ENCODE peak calls at places on chromosomes 2 and 18, in five cellular contexts. Y is neural progenitor cell, O is fibroblast of pulmonary artery, A is tibial artery, Q is BJ. C is an unnamed sample.

GRCh38 chr2:72952961-72953360 is 35.6 kb downstream of the EMX1 start:
- DNase-seq in Y (no peak), O (no peak), A (no peak), Q (no peak), C (no peak)

GRCh38 chr2:39567507-39567906 is 98.2 kb upstream of the TMEM178A start:
- DNase-seq in Y (no peak), O (peak; percentile 46), A (no peak), Q (no peak), C (no peak)

GRCh38 chr2:110101280-110101844 is 14.3 kb downstream of the MALL start:
- DNase-seq in Y (no peak), O (peak; percentile 100), A (peak; percentile 98), Q (peak; percentile 98), C (peak; percentile 99)

GRCh38 chr2:69437751-69438154 is 518 bp upstream of the NFU1 start:
- DNase-seq in Y (no peak), O (no peak), A (peak; percentile 69), Q (no peak), C (no peak)

GRCh38 chr2:164671664-164672396 is 50.5 kb upstream of the GRB14 start:
- DNase-seq in Y (no peak), O (peak; percentile 8), A (no peak), Q (no peak), C (no peak)

GRCh38 chr2:54052825-54053718 is 62.3 kb upstream of the ACYP2 start:
- DNase-seq in Y (peak; percentile 15), O (no peak), A (no peak), Q (no peak), C (no peak)

GRCh38 chr2:187500585-187501359 is 52.7 kb upstream of the CALCRL start:
- DNase-seq in Y (peak; percentile 43), O (peak; percentile 69), A (no peak), Q (no peak), C (no peak)

GRCh38 chr2:151315381-151315903 is 26.0 kb upstream of the NMI start:
- DNase-seq in Y (peak; percentile 53), O (peak; percentile 70), A (peak; percentile 26), Q (no peak), C (no peak)

GRCh38 chr2:100819365-100820345 is at the start of gene NPAS2:
- DNase-seq in Y (peak; percentile 82), O (peak; percentile 74), A (no peak), Q (no peak), C (no peak)

GRCh38 chr2:143504397-143504796 is 375.2 kb downstream of the ARHGAP15 start:
- DNase-seq in Y (no peak), O (no peak), A (no peak), Q (no peak), C (no peak)

GRCh38 chr2:37985333-37985732 is 60.2 kb downstream of the RMDN2 start:
- DNase-seq in Y (no peak), O (peak; percentile 53), A (no peak), Q (peak; percentile 6), C (no peak)

GRCh38 chr2:233354971-233355574 is 779 bp downstream of the DGKD start:
- DNase-seq in Y (peak; percentile 31), O (peak; percentile 24), A (no peak), Q (no peak), C (no peak)

GRCh38 chr2:166088634-166089033 is 39.2 kb downstream of the SCN1A start:
- DNase-seq in Y (no peak), O (peak; percentile 98), A (no peak), Q (no peak), C (no peak)

GRCh38 chr2:100482741-100483140 is 12.5 kb downstream of the NMS start:
- DNase-seq in Y (peak; percentile 8), O (peak; percentile 1), A (no peak), Q (no peak), C (no peak)

GRCh38 chr2:86367501-86367778 is 30.0 kb upstream of the REEP1 start:
- DNase-seq in Y (no peak), O (no peak), A (no peak), Q (no peak), C (no peak)

GRCh38 chr18:73366713-73367112 is 498.9 kb upstream of the NETO1 start:
- DNase-seq in Y (no peak), O (no peak), A (no peak), Q (no peak), C (no peak)

GRCh38 chr2:233426619-233427342 is 72.5 kb downstream of the DGKD start:
- DNase-seq in Y (no peak), O (peak; percentile 66), A (no peak), Q (no peak), C (peak; percentile 54)

GRCh38 chr2:42493885-42494433 is at the start of gene KCNG3:
- DNase-seq in Y (peak; percentile 93), O (peak; percentile 39), A (peak; percentile 41), Q (no peak), C (no peak)

GRCh38 chr2:198127627-198128026 is 323.2 kb downstream of the PLCL1 start:
- DNase-seq in Y (peak; percentile 81), O (peak; percentile 87), A (peak; percentile 28), Q (no peak), C (peak; percentile 31)

GRCh38 chr18:9971313-9971920 is 57.6 kb downstream of the VAPA start:
- DNase-seq in Y (peak; percentile 83), O (peak; percentile 90), A (peak; percentile 83), Q (no peak), C (no peak)

GRCh38 chr2:131036269-131036668 is 57.0 kb downstream of the FAM168B start:
- DNase-seq in Y (no peak), O (no peak), A (no peak), Q (no peak), C (no peak)

GRCh38 chr18:71784777-71785176 is 759.4 kb downstream of the CBLN2 start:
- DNase-seq in Y (no peak), O (peak; percentile 49), A (no peak), Q (no peak), C (no peak)

GRCh38 chr2:45962522-45962921 is 311.0 kb downstream of the PRKCE start:
- DNase-seq in Y (no peak), O (peak; percentile 85), A (no peak), Q (peak; percentile 82), C (no peak)

GRCh38 chr2:23624378-23624777 is 239.4 kb downstream of the KLHL29 start:
- DNase-seq in Y (peak; percentile 24), O (peak; percentile 12), A (no peak), Q (no peak), C (no peak)

DNA sequence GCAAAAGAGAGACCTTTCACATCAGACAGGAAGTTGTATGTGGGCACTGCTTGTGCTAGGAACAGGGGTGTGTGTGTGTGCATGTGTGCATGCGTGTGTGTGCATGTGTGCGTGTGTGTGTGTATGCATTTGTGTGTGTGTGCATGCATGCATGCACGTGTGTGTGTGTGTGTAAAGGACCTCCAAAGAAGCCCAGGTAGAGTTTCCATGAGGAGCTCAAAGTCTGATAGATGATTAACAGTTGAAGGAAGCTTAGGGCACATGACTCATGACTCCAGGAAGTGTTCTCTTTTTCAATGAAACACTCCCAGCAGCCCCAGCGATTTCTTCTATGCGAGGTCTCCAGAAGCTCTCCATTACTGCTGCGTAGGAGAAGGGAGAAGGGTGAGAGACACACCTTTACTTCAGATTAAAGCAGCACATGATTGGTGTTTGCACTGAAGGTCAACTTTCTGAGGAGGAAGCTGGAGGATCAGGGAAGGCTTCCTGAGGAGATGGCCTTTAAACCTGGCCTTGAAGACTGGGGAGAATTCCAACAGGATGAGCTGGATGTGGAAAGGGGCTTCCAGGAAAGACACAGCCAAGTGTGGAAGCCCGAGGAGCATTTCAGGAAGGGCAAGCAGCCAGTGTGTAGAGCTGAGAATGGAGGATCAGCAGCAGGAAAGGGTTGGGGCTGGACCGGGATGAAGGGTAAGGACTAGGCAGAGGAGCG is 77.7 kb downstream of the SMAD4 start:
- DNase-seq in Y (no peak), O (no peak), A (no peak), Q (no peak), C (no peak)
- TF ChIP-seq CTCF in Y (no peak), O (no peak), A (no peak), Q (no peak), C (no peak)

GRCh38 chr2:205563646-205564045 is 118.7 kb upstream of the NRP2 start:
- DNase-seq in Y (peak; percentile 76), O (no peak), A (peak; percentile 27), Q (no peak), C (no peak)
- TF ChIP-seq CTCF in Y (peak; percentile 75), O (peak; percentile 34), A (peak; percentile 12), Q (peak; percentile 24), C (peak; percentile 42)

GRCh38 chr2:238015705-238016104 is 45.1 kb upstream of the SCLY start:
- DNase-seq in Y (no peak), O (no peak), A (no peak), Q (no peak), C (no peak)
- TF ChIP-seq CTCF in Y (peak; percentile 36), O (peak; percentile 29), A (no peak), Q (peak; percentile 18), C (peak; percentile 15)

GRCh38 chr2:20678751-20679150 is 11.8 kb downstream of the GDF7 start:
- DNase-seq in Y (no peak), O (no peak), A (no peak), Q (no peak), C (no peak)

GRCh38 chr2:20676353-20677215 is 9.6 kb downstream of the GDF7 start:
- DNase-seq in Y (no peak), O (no peak), A (no peak), Q (no peak), C (no peak)

GRCh38 chr2:20674974-20675679 is 8.2 kb downstream of the GDF7 start:
- DNase-seq in Y (no peak), O (peak; percentile 88), A (peak; percentile 61), Q (peak; percentile 44), C (peak; percentile 25)

GRCh38 chr2:20675701-20676352 is 8.9 kb downstream of the GDF7 start:
- DNase-seq in Y (peak; percentile 51), O (no peak), A (no peak), Q (no peak), C (no peak)

GRCh38 chr2:20677301-20678176 is 10.6 kb downstream of the GDF7 start:
- DNase-seq in Y (peak; percentile 35), O (no peak), A (no peak), Q (no peak), C (no peak)
- TF ChIP-seq CTCF in Y (peak; percentile 43), O (peak; percentile 6), A (no peak), Q (no peak), C (peak; percentile 20)

DNA sequence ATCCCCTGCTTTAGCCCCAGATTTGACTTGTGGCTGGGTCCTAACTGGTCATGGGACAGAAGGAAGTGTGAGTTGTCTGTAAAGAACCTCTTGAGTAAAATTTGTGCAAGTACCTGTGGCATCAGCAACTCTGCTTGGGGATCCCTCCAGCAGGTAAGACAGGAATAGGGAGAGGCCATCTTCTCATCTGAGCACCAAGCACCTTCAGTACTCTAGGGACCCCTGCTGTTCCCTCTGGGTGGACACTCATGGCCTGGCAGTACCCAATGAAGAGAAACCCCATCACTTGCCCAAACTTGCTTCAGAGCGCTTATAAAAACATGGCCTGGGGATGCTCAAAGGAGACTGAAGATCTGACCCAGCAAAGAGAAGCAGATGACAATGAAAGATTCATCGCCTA is 297.8 kb downstream of the SP3 start:
- DNase-seq in Y (no peak), O (peak; percentile 23), A (no peak), Q (no peak), C (no peak)
- TF ChIP-seq CTCF in Y (no peak), O (peak; percentile 24), A (no peak), Q (peak; percentile 34), C (peak; percentile 30)

C was measured in kidney epithelial cell.